ENCODE peak calls at places on chromosomes 16 and 17, in four cellular contexts. One of them, this sample, is unnamed.

GRCh38 chr16:23824909-23825308 is 10.9 kb upstream of the PRKCB start:
- DNase-seq in CD8-positive, alpha-beta T cell: no peak
- DNase-seq in adrenal gland: no peak
- DNase-seq in fibroblast of lung: no peak
- DNase-seq in this sample: no peak

GRCh38 chr17:68246271-68247028 is 1.4 kb upstream of the AMZ2 start:
- DNase-seq in CD8-positive, alpha-beta T cell: no peak
- DNase-seq in adrenal gland: no peak
- DNase-seq in fibroblast of lung: no peak
- DNase-seq in this sample: no peak

GRCh38 chr16:52271088-52271487 is 275.9 kb downstream of the TOX3 start:
- DNase-seq in CD8-positive, alpha-beta T cell: no peak
- DNase-seq in adrenal gland: no peak
- DNase-seq in fibroblast of lung: no peak
- DNase-seq in this sample: no peak

GRCh38 chr17:59373879-59374495 is 42.5 kb downstream of the YPEL2 start:
- DNase-seq in CD8-positive, alpha-beta T cell: no peak
- DNase-seq in adrenal gland: no peak
- DNase-seq in fibroblast of lung: peak; percentile 81
- DNase-seq in this sample: peak; percentile 57

GRCh38 chr17:78490156-78490555 is 87.0 kb downstream of the DNAH17 start:
- DNase-seq in CD8-positive, alpha-beta T cell: no peak
- DNase-seq in adrenal gland: no peak
- DNase-seq in fibroblast of lung: no peak
- DNase-seq in this sample: no peak

GRCh38 chr16:9115277-9115676 is 23.8 kb downstream of the HAPSTR1 start:
- DNase-seq in CD8-positive, alpha-beta T cell: no peak
- DNase-seq in adrenal gland: no peak
- DNase-seq in fibroblast of lung: no peak
- DNase-seq in this sample: no peak

GRCh38 chr16:27199747-27200146 is 3.6 kb upstream of the KDM8 start:
- DNase-seq in CD8-positive, alpha-beta T cell: no peak
- DNase-seq in adrenal gland: no peak
- DNase-seq in fibroblast of lung: no peak
- DNase-seq in this sample: peak; percentile 63

GRCh38 chr17:67689534-67690177 is 28.1 kb upstream of the NOL11 start:
- DNase-seq in CD8-positive, alpha-beta T cell: peak; percentile 18
- DNase-seq in adrenal gland: peak; percentile 44
- DNase-seq in fibroblast of lung: peak; percentile 80
- DNase-seq in this sample: peak; percentile 85

DNA sequence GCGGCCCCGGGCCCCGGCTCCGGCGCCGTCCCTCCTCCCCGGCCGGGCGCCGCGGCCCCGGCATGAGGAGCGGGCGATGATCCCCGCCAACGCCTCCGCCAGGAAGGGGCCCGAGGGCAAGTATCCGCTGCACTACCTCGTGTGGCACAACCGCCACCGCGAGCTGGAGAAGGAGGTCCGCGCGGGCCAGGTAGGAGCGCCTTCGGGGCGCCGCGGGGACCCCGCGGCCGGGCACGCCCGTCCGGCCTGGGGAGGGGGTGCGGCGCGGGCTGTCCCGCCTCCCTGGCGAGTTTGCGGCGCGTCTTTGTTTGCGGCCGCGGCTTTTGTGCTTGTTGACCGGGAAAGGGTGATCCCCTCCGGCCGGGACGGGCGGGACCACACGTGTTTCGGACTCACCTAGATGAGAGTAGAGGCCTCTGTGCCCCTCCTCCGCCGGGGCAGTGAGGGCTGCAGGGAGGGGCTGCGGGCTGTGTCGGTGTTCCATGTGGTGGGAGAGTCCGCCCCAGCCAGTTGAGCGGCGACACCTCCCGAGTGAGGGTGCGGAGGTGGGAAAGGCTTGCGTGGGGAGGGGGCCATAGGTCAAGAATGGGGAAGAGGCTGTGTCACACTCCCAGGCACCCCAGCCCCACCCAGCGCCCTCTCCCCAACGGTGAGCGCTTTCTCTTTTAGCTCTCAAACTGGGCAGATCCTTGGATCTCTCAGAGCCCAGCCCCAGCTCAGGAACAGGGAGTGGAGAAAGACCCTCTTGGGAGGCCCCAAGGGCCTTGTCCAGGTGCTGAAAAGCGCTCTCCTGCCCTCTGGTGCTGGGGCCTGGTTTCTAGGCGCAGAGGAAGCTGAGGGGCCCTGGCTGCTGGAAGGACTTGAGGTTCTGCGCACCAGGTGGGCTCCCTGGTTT is 861 bp downstream of the ANKRD13B start:
- DNase-seq in CD8-positive, alpha-beta T cell: no peak
- DNase-seq in adrenal gland: peak; percentile 10
- DNase-seq in fibroblast of lung: peak; percentile 23
- DNase-seq in this sample: peak; percentile 61
- H3K4me3 ChIP-seq in CD8-positive, alpha-beta T cell: peak overlapping the region; percentile 52
- H3K4me3 ChIP-seq in adrenal gland: peak overlapping the region; percentile 84
- H3K4me3 ChIP-seq in fibroblast of lung: peak overlapping the region; percentile 50
- H3K4me3 ChIP-seq in this sample: peak overlapping the region; percentile 97

GRCh38 chr17:28468781-28469180 is 4.7 kb upstream of the SLC13A2 start:
- DNase-seq in CD8-positive, alpha-beta T cell: no peak
- DNase-seq in adrenal gland: no peak
- DNase-seq in fibroblast of lung: no peak
- DNase-seq in this sample: no peak
- TF ChIP-seq CTCF in CD8-positive, alpha-beta T cell: no peak
- TF ChIP-seq CTCF in adrenal gland: no peak
- TF ChIP-seq CTCF in fibroblast of lung: no peak
- TF ChIP-seq CTCF in this sample: no peak

GRCh38 chr16:35746963-35747657 is 2287.7 kb downstream of the TP53TG3F start:
- DNase-seq in CD8-positive, alpha-beta T cell: no peak
- DNase-seq in adrenal gland: no peak
- DNase-seq in fibroblast of lung: no peak
- DNase-seq in this sample: no peak
- H3K9me3 ChIP-seq in CD8-positive, alpha-beta T cell: no peaks in the 10 kb centered on the region
- H3K9me3 ChIP-seq in adrenal gland: no peaks in the 10 kb centered on the region
- H3K9me3 ChIP-seq in fibroblast of lung: no peaks in the 10 kb centered on the region
- H3K9me3 ChIP-seq in this sample: peaks cover 22% of the 10 kb centered on the region

GRCh38 chr17:40500709-40501108 is 714 bp downstream of the TNS4 start:
- DNase-seq in CD8-positive, alpha-beta T cell: no peak
- DNase-seq in adrenal gland: no peak
- DNase-seq in fibroblast of lung: no peak
- DNase-seq in this sample: no peak
- H3K4me3 ChIP-seq in CD8-positive, alpha-beta T cell: no peak overlapping the region
- H3K4me3 ChIP-seq in adrenal gland: no peak overlapping the region
- H3K4me3 ChIP-seq in fibroblast of lung: no peak overlapping the region
- H3K4me3 ChIP-seq in this sample: no peak overlapping the region

This sample was measured in A673.